ENCODE peak calls at places on chromosomes 2 and 18, in eight cellular contexts. One of them, this sample, is unnamed.

GRCh38 chr2:195639959-195640358 is 17.1 kb upstream of the SLC39A10 start:
- DNase-seq in HCT116: no peak
- DNase-seq in neural progenitor cell: no peak
- DNase-seq in PC-3: no peak
- DNase-seq in hepatocyte: no peak
- DNase-seq in SK-N-SH: no peak
- DNase-seq in GM23338: no peak
- DNase-seq in MM.1S: no peak
- DNase-seq in this sample: no peak

GRCh38 chr2:182038579-182038978 is 52.9 kb downstream of the PPP1R1C start:
- DNase-seq in HCT116: peak; percentile 55
- DNase-seq in neural progenitor cell: no peak
- DNase-seq in PC-3: peak; percentile 82
- DNase-seq in hepatocyte: peak; percentile 27
- DNase-seq in SK-N-SH: no peak
- DNase-seq in GM23338: no peak
- DNase-seq in MM.1S: no peak
- DNase-seq in this sample: no peak

GRCh38 chr2:62038980-62039771 is 133.7 kb downstream of the COMMD1 start:
- DNase-seq in HCT116: no peak
- DNase-seq in neural progenitor cell: no peak
- DNase-seq in PC-3: peak; percentile 75
- DNase-seq in hepatocyte: no peak
- DNase-seq in SK-N-SH: no peak
- DNase-seq in GM23338: no peak
- DNase-seq in MM.1S: peak; percentile 78
- DNase-seq in this sample: peak; percentile 94

GRCh38 chr2:68936462-68936861 is 16.2 kb downstream of the GKN2 start:
- DNase-seq in HCT116: no peak
- DNase-seq in neural progenitor cell: no peak
- DNase-seq in PC-3: peak; percentile 40
- DNase-seq in hepatocyte: no peak
- DNase-seq in SK-N-SH: no peak
- DNase-seq in GM23338: no peak
- DNase-seq in MM.1S: no peak
- DNase-seq in this sample: no peak

GRCh38 chr18:46814394-46814793 is 57.5 kb upstream of the ST8SIA5 start:
- DNase-seq in HCT116: no peak
- DNase-seq in neural progenitor cell: peak; percentile 25
- DNase-seq in PC-3: no peak
- DNase-seq in hepatocyte: no peak
- DNase-seq in SK-N-SH: no peak
- DNase-seq in GM23338: no peak
- DNase-seq in MM.1S: no peak
- DNase-seq in this sample: no peak

GRCh38 chr2:152475982-152476381 is 141.0 kb downstream of the FMNL2 start:
- DNase-seq in HCT116: no peak
- DNase-seq in neural progenitor cell: no peak
- DNase-seq in PC-3: peak; percentile 42
- DNase-seq in hepatocyte: no peak
- DNase-seq in SK-N-SH: no peak
- DNase-seq in GM23338: no peak
- DNase-seq in MM.1S: no peak
- DNase-seq in this sample: no peak

GRCh38 chr2:218290316-218291261 is 1.7 kb downstream of the TMBIM1 start:
- DNase-seq in HCT116: no peak
- DNase-seq in neural progenitor cell: no peak
- DNase-seq in PC-3: no peak
- DNase-seq in hepatocyte: no peak
- DNase-seq in SK-N-SH: no peak
- DNase-seq in GM23338: no peak
- DNase-seq in MM.1S: peak; percentile 80
- DNase-seq in this sample: peak; percentile 96

GRCh38 chr2:162043132-162043531 is 30.9 kb downstream of the DPP4 start:
- DNase-seq in HCT116: no peak
- DNase-seq in neural progenitor cell: no peak
- DNase-seq in PC-3: no peak
- DNase-seq in hepatocyte: no peak
- DNase-seq in SK-N-SH: no peak
- DNase-seq in GM23338: no peak
- DNase-seq in MM.1S: no peak
- DNase-seq in this sample: no peak

GRCh38 chr2:165953306-165953654 is 296 bp downstream of the TTC21B start:
- DNase-seq in HCT116: peak; percentile 3
- DNase-seq in neural progenitor cell: no peak
- DNase-seq in PC-3: peak; percentile 77
- DNase-seq in hepatocyte: no peak
- DNase-seq in SK-N-SH: no peak
- DNase-seq in GM23338: no peak
- DNase-seq in MM.1S: no peak
- DNase-seq in this sample: no peak

GRCh38 chr2:237731663-237732062 is 66.9 kb upstream of the RBM44 start:
- DNase-seq in HCT116: peak; percentile 23
- DNase-seq in neural progenitor cell: no peak
- DNase-seq in PC-3: peak; percentile 73
- DNase-seq in hepatocyte: peak; percentile 43
- DNase-seq in SK-N-SH: peak; percentile 64
- DNase-seq in GM23338: no peak
- DNase-seq in MM.1S: no peak
- DNase-seq in this sample: no peak

GRCh38 chr2:58701688-58702301 is 460.7 kb upstream of the FANCL start:
- DNase-seq in HCT116: no peak
- DNase-seq in neural progenitor cell: no peak
- DNase-seq in PC-3: peak; percentile 19
- DNase-seq in hepatocyte: no peak
- DNase-seq in SK-N-SH: no peak
- DNase-seq in GM23338: no peak
- DNase-seq in MM.1S: no peak
- DNase-seq in this sample: no peak

GRCh38 chr2:55431982-55432627 is 12.4 kb upstream of the CCDC88A start:
- DNase-seq in HCT116: peak; percentile 29
- DNase-seq in neural progenitor cell: peak; percentile 38
- DNase-seq in PC-3: peak; percentile 61
- DNase-seq in hepatocyte: peak; percentile 43
- DNase-seq in SK-N-SH: peak; percentile 39
- DNase-seq in GM23338: peak; percentile 57
- DNase-seq in MM.1S: peak; percentile 64
- DNase-seq in this sample: peak; percentile 69
- TF ChIP-seq CTCF in HCT116: peak; percentile 65
- TF ChIP-seq CTCF in neural progenitor cell: peak; percentile 66
- TF ChIP-seq CTCF in PC-3: peak; percentile 84
- TF ChIP-seq CTCF in hepatocyte: peak; percentile 64
- TF ChIP-seq CTCF in SK-N-SH: peak; percentile 83
- TF ChIP-seq CTCF in GM23338: peak; percentile 78
- TF ChIP-seq CTCF in MM.1S: peak; percentile 69
- TF ChIP-seq CTCF in this sample: peak; percentile 91

GRCh38 chr2:134717706-134718094 is 1.1 kb downstream of the TMEM163 start:
- DNase-seq in HCT116: no peak
- DNase-seq in neural progenitor cell: peak; percentile 47
- DNase-seq in PC-3: no peak
- DNase-seq in hepatocyte: no peak
- DNase-seq in SK-N-SH: no peak
- DNase-seq in GM23338: peak; percentile 57
- DNase-seq in MM.1S: no peak
- DNase-seq in this sample: no peak

GRCh38 chr2:134718095-134718955 is 475 bp downstream of the TMEM163 start:
- DNase-seq in HCT116: no peak
- DNase-seq in neural progenitor cell: peak; percentile 70
- DNase-seq in PC-3: no peak
- DNase-seq in hepatocyte: peak; percentile 40
- DNase-seq in SK-N-SH: peak; percentile 79
- DNase-seq in GM23338: peak; percentile 63
- DNase-seq in MM.1S: no peak
- DNase-seq in this sample: no peak

GRCh38 chr2:134715932-134716643 is 2.7 kb downstream of the TMEM163 start:
- DNase-seq in HCT116: no peak
- DNase-seq in neural progenitor cell: no peak
- DNase-seq in PC-3: no peak
- DNase-seq in hepatocyte: no peak
- DNase-seq in SK-N-SH: no peak
- DNase-seq in GM23338: peak; percentile 43
- DNase-seq in MM.1S: no peak
- DNase-seq in this sample: no peak

GRCh38 chr2:134718956-134719814 is at the start of gene TMEM163:
- DNase-seq in HCT116: no peak
- DNase-seq in neural progenitor cell: peak; percentile 81
- DNase-seq in PC-3: peak; percentile 40
- DNase-seq in hepatocyte: peak; percentile 44
- DNase-seq in SK-N-SH: no peak
- DNase-seq in GM23338: peak; percentile 70
- DNase-seq in MM.1S: peak; percentile 43
- DNase-seq in this sample: no peak

GRCh38 chr2:134716716-134717585 is 1.8 kb downstream of the TMEM163 start:
- DNase-seq in HCT116: no peak
- DNase-seq in neural progenitor cell: no peak
- DNase-seq in PC-3: no peak
- DNase-seq in hepatocyte: no peak
- DNase-seq in SK-N-SH: no peak
- DNase-seq in GM23338: no peak
- DNase-seq in MM.1S: no peak
- DNase-seq in this sample: no peak
- TF ChIP-seq EZH2phosphoT487 in HCT116: no peak
- TF ChIP-seq EZH2phosphoT487 in neural progenitor cell: no peak
- TF ChIP-seq EZH2phosphoT487 in PC-3: no peak
- TF ChIP-seq EZH2phosphoT487 in hepatocyte: no peak
- TF ChIP-seq EZH2phosphoT487 in SK-N-SH: no peak
- TF ChIP-seq EZH2phosphoT487 in GM23338: no peak
- TF ChIP-seq EZH2phosphoT487 in MM.1S: no peak
- TF ChIP-seq EZH2phosphoT487 in this sample: peak; percentile 61

GRCh38 chr2:191758420-191759199 is 80.7 kb downstream of the NABP1 start:
- DNase-seq in HCT116: peak; percentile 76
- DNase-seq in neural progenitor cell: peak; percentile 56
- DNase-seq in PC-3: peak; percentile 89
- DNase-seq in hepatocyte: peak; percentile 70
- DNase-seq in SK-N-SH: peak; percentile 65
- DNase-seq in GM23338: peak; percentile 82
- DNase-seq in MM.1S: peak; percentile 77
- DNase-seq in this sample: peak; percentile 62

GRCh38 chr2:191760655-191761054 is 82.7 kb downstream of the NABP1 start:
- DNase-seq in HCT116: no peak
- DNase-seq in neural progenitor cell: no peak
- DNase-seq in PC-3: no peak
- DNase-seq in hepatocyte: no peak
- DNase-seq in SK-N-SH: no peak
- DNase-seq in GM23338: no peak
- DNase-seq in MM.1S: no peak
- DNase-seq in this sample: no peak

GRCh38 chr2:191757256-191757655 is 79.3 kb downstream of the NABP1 start:
- DNase-seq in HCT116: no peak
- DNase-seq in neural progenitor cell: no peak
- DNase-seq in PC-3: no peak
- DNase-seq in hepatocyte: no peak
- DNase-seq in SK-N-SH: no peak
- DNase-seq in GM23338: no peak
- DNase-seq in MM.1S: no peak
- DNase-seq in this sample: no peak

GRCh38 chr2:191759200-191759507 is 81.2 kb downstream of the NABP1 start:
- DNase-seq in HCT116: no peak
- DNase-seq in neural progenitor cell: no peak
- DNase-seq in PC-3: no peak
- DNase-seq in hepatocyte: no peak
- DNase-seq in SK-N-SH: no peak
- DNase-seq in GM23338: no peak
- DNase-seq in MM.1S: no peak
- DNase-seq in this sample: no peak

DNA sequence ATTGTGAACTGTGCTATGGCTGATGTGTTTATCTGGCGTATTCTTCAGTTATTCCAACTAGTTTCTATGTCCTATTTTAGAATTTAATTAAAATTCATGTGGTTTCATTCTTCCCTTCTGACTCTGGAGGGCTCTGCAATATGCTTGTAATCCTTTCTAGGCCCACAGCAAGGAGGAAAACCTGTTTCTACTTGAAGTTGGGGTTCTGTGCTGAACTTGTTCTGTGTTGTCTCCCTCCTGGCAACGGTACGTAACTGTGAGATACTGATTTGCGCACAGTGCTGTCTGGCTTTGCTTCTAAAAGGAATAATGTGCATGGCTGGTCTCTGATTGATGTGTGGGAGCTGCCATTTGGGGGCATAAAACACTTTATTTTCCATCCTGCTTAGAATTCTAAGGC is 81.7 kb downstream of the NABP1 start:
- DNase-seq in HCT116: no peak
- DNase-seq in neural progenitor cell: no peak
- DNase-seq in PC-3: no peak
- DNase-seq in hepatocyte: no peak
- DNase-seq in SK-N-SH: no peak
- DNase-seq in GM23338: no peak
- DNase-seq in MM.1S: no peak
- DNase-seq in this sample: no peak
- H2AFZ ChIP-seq in HCT116: peak overlapping the region; percentile 99
- H2AFZ ChIP-seq in neural progenitor cell: no peak overlapping the region
- H2AFZ ChIP-seq in PC-3: no peak overlapping the region
- H2AFZ ChIP-seq in hepatocyte: no peak overlapping the region
- H2AFZ ChIP-seq in SK-N-SH: no peak overlapping the region
- H2AFZ ChIP-seq in GM23338: no peak overlapping the region
- H2AFZ ChIP-seq in MM.1S: no peak overlapping the region
- H2AFZ ChIP-seq in this sample: no peak overlapping the region

GRCh38 chr2:204888222-204888621 is 342.9 kb downstream of the PARD3B start:
- DNase-seq in HCT116: no peak
- DNase-seq in neural progenitor cell: no peak
- DNase-seq in PC-3: no peak
- DNase-seq in hepatocyte: no peak
- DNase-seq in SK-N-SH: no peak
- DNase-seq in GM23338: no peak
- DNase-seq in MM.1S: no peak
- DNase-seq in this sample: no peak
- TF ChIP-seq CTCF in HCT116: no peak
- TF ChIP-seq CTCF in neural progenitor cell: no peak
- TF ChIP-seq CTCF in PC-3: no peak
- TF ChIP-seq CTCF in hepatocyte: no peak
- TF ChIP-seq CTCF in SK-N-SH: no peak
- TF ChIP-seq CTCF in GM23338: no peak
- TF ChIP-seq CTCF in MM.1S: no peak
- TF ChIP-seq CTCF in this sample: no peak

GRCh38 chr2:43192939-43193651 is 33.3 kb downstream of the ZFP36L2 start:
- DNase-seq in HCT116: no peak
- DNase-seq in neural progenitor cell: no peak
- DNase-seq in PC-3: no peak
- DNase-seq in hepatocyte: peak; percentile 68
- DNase-seq in SK-N-SH: no peak
- DNase-seq in GM23338: no peak
- DNase-seq in MM.1S: no peak
- DNase-seq in this sample: no peak
- TF ChIP-seq EZH2phosphoT487 in HCT116: no peak
- TF ChIP-seq EZH2phosphoT487 in neural progenitor cell: no peak
- TF ChIP-seq EZH2phosphoT487 in PC-3: no peak
- TF ChIP-seq EZH2phosphoT487 in hepatocyte: no peak
- TF ChIP-seq EZH2phosphoT487 in SK-N-SH: no peak
- TF ChIP-seq EZH2phosphoT487 in GM23338: no peak
- TF ChIP-seq EZH2phosphoT487 in MM.1S: no peak
- TF ChIP-seq EZH2phosphoT487 in this sample: no peak